ENCODE peak calls at places on chromosome 2, in nine cellular contexts. One of them, this sample, is unnamed.

GRCh38 chr2:42792583-42793313 is at the start of gene HAAO:
- DNase-seq in astrocyte of the cerebellum: no peak
- DNase-seq in endothelial cell: peak
- DNase-seq in activated gamma-delta T cell treated with anti-CD3 and anti-CD28 coated beads, Interleukin-2, amount 50 U/mL, for 16 hours: no peak
- DNase-seq in hepatic stellate cell: peak
- DNase-seq in T-helper 2 cell: no peak
- DNase-seq in chondrocyte: no peak
- DNase-seq in H4: no peak
- DNase-seq in neural progenitor cell: peak
- DNase-seq in this sample: no peak

GRCh38 chr2:17166506-17166905 is 351.7 kb downstream of the RAD51AP2 start:
- DNase-seq in astrocyte of the cerebellum: no peak
- DNase-seq in endothelial cell: no peak
- DNase-seq in activated gamma-delta T cell treated with anti-CD3 and anti-CD28 coated beads, Interleukin-2, amount 50 U/mL, for 16 hours: no peak
- DNase-seq in hepatic stellate cell: no peak
- DNase-seq in T-helper 2 cell: no peak
- DNase-seq in chondrocyte: no peak
- DNase-seq in H4: no peak
- DNase-seq in neural progenitor cell: no peak
- DNase-seq in this sample: no peak

GRCh38 chr2:199798004-199798403 is 53.0 kb downstream of the FTCDNL1 start:
- DNase-seq in astrocyte of the cerebellum: no peak
- DNase-seq in endothelial cell: no peak
- DNase-seq in activated gamma-delta T cell treated with anti-CD3 and anti-CD28 coated beads, Interleukin-2, amount 50 U/mL, for 16 hours: no peak
- DNase-seq in hepatic stellate cell: no peak
- DNase-seq in T-helper 2 cell: no peak
- DNase-seq in chondrocyte: no peak
- DNase-seq in H4: no peak
- DNase-seq in neural progenitor cell: no peak
- DNase-seq in this sample: no peak

GRCh38 chr2:73217826-73218225 is 3.8 kb downstream of the SMYD5 start:
- DNase-seq in astrocyte of the cerebellum: no peak
- DNase-seq in endothelial cell: no peak
- DNase-seq in activated gamma-delta T cell treated with anti-CD3 and anti-CD28 coated beads, Interleukin-2, amount 50 U/mL, for 16 hours: no peak
- DNase-seq in hepatic stellate cell: no peak
- DNase-seq in T-helper 2 cell: no peak
- DNase-seq in chondrocyte: no peak
- DNase-seq in H4: no peak
- DNase-seq in neural progenitor cell: no peak
- DNase-seq in this sample: no peak

GRCh38 chr2:198053776-198054175 is 249.4 kb downstream of the PLCL1 start:
- DNase-seq in astrocyte of the cerebellum: no peak
- DNase-seq in endothelial cell: no peak
- DNase-seq in activated gamma-delta T cell treated with anti-CD3 and anti-CD28 coated beads, Interleukin-2, amount 50 U/mL, for 16 hours: no peak
- DNase-seq in hepatic stellate cell: no peak
- DNase-seq in T-helper 2 cell: no peak
- DNase-seq in chondrocyte: no peak
- DNase-seq in H4: no peak
- DNase-seq in neural progenitor cell: no peak
- DNase-seq in this sample: no peak

GRCh38 chr2:36468463-36469266 is 113.1 kb downstream of the CRIM1 start:
- DNase-seq in astrocyte of the cerebellum: peak
- DNase-seq in endothelial cell: no peak
- DNase-seq in activated gamma-delta T cell treated with anti-CD3 and anti-CD28 coated beads, Interleukin-2, amount 50 U/mL, for 16 hours: no peak
- DNase-seq in hepatic stellate cell: no peak
- DNase-seq in T-helper 2 cell: no peak
- DNase-seq in chondrocyte: no peak
- DNase-seq in H4: no peak
- DNase-seq in neural progenitor cell: no peak
- DNase-seq in this sample: no peak

GRCh38 chr2:230956827-230957755 is 32.0 kb upstream of the GPR55 start:
- DNase-seq in astrocyte of the cerebellum: peak
- DNase-seq in endothelial cell: peak
- DNase-seq in activated gamma-delta T cell treated with anti-CD3 and anti-CD28 coated beads, Interleukin-2, amount 50 U/mL, for 16 hours: peak
- DNase-seq in hepatic stellate cell: no peak
- DNase-seq in T-helper 2 cell: peak
- DNase-seq in chondrocyte: no peak
- DNase-seq in H4: peak
- DNase-seq in neural progenitor cell: peak
- DNase-seq in this sample: peak

GRCh38 chr2:64330281-64330680 is 123.7 kb upstream of the LGALSL start:
- DNase-seq in astrocyte of the cerebellum: no peak
- DNase-seq in endothelial cell: no peak
- DNase-seq in activated gamma-delta T cell treated with anti-CD3 and anti-CD28 coated beads, Interleukin-2, amount 50 U/mL, for 16 hours: no peak
- DNase-seq in hepatic stellate cell: no peak
- DNase-seq in T-helper 2 cell: no peak
- DNase-seq in chondrocyte: no peak
- DNase-seq in H4: no peak
- DNase-seq in neural progenitor cell: no peak
- DNase-seq in this sample: no peak

GRCh38 chr2:96509114-96509846 is 4.1 kb upstream of the NEURL3 start:
- DNase-seq in astrocyte of the cerebellum: peak
- DNase-seq in endothelial cell: peak
- DNase-seq in activated gamma-delta T cell treated with anti-CD3 and anti-CD28 coated beads, Interleukin-2, amount 50 U/mL, for 16 hours: peak
- DNase-seq in hepatic stellate cell: peak
- DNase-seq in T-helper 2 cell: peak
- DNase-seq in chondrocyte: no peak
- DNase-seq in H4: peak
- DNase-seq in neural progenitor cell: peak
- DNase-seq in this sample: peak

GRCh38 chr2:2914252-2914651 is 463.4 kb downstream of the EIPR1 start:
- DNase-seq in astrocyte of the cerebellum: no peak
- DNase-seq in endothelial cell: no peak
- DNase-seq in activated gamma-delta T cell treated with anti-CD3 and anti-CD28 coated beads, Interleukin-2, amount 50 U/mL, for 16 hours: no peak
- DNase-seq in hepatic stellate cell: no peak
- DNase-seq in T-helper 2 cell: no peak
- DNase-seq in chondrocyte: no peak
- DNase-seq in H4: no peak
- DNase-seq in neural progenitor cell: no peak
- DNase-seq in this sample: no peak

GRCh38 chr2:15751477-15751876 is 159.8 kb downstream of the DDX1 start:
- DNase-seq in astrocyte of the cerebellum: no peak
- DNase-seq in endothelial cell: no peak
- DNase-seq in activated gamma-delta T cell treated with anti-CD3 and anti-CD28 coated beads, Interleukin-2, amount 50 U/mL, for 16 hours: no peak
- DNase-seq in hepatic stellate cell: no peak
- DNase-seq in T-helper 2 cell: no peak
- DNase-seq in chondrocyte: no peak
- DNase-seq in H4: no peak
- DNase-seq in neural progenitor cell: no peak
- DNase-seq in this sample: no peak

GRCh38 chr2:30777662-30778505 is 29.4 kb downstream of the CAPN13 start:
- DNase-seq in astrocyte of the cerebellum: no peak
- DNase-seq in endothelial cell: no peak
- DNase-seq in activated gamma-delta T cell treated with anti-CD3 and anti-CD28 coated beads, Interleukin-2, amount 50 U/mL, for 16 hours: no peak
- DNase-seq in hepatic stellate cell: no peak
- DNase-seq in T-helper 2 cell: no peak
- DNase-seq in chondrocyte: no peak
- DNase-seq in H4: no peak
- DNase-seq in neural progenitor cell: no peak
- DNase-seq in this sample: no peak

GRCh38 chr2:43890855-43891254 is 52.1 kb downstream of the ABCG8 start:
- DNase-seq in astrocyte of the cerebellum: no peak
- DNase-seq in endothelial cell: no peak
- DNase-seq in activated gamma-delta T cell treated with anti-CD3 and anti-CD28 coated beads, Interleukin-2, amount 50 U/mL, for 16 hours: no peak
- DNase-seq in hepatic stellate cell: no peak
- DNase-seq in T-helper 2 cell: no peak
- DNase-seq in chondrocyte: no peak
- DNase-seq in H4: no peak
- DNase-seq in neural progenitor cell: no peak
- DNase-seq in this sample: no peak

This sample was measured in RCC 7860.